ENCODE peak calls at places on chromosomes 12 and 14, in six cellular contexts. I is CD8-positive, alpha-beta T cell; A is heart right ventricle; M is astrocyte of the cerebellum; F is body of pancreas; S is HCT116. Q is an unnamed sample.

GRCh38 chr12:49060237-49061156 is at the start of gene KMT2D:
- DNase-seq in I (peak; percentile 72), A (peak; percentile 93), M (peak; percentile 90), F (peak; percentile 92), S (peak; percentile 91), Q (peak; percentile 65)

GRCh38 chr12:117774986-117775775 is 193.6 kb downstream of the KSR2 start:
- DNase-seq in I (no peak), A (no peak), M (peak; percentile 15), F (no peak), S (no peak), Q (no peak)

GRCh38 chr14:75459099-75459741 is 31.4 kb downstream of the JDP2 start:
- DNase-seq in I (no peak), A (peak; percentile 60), M (no peak), F (peak; percentile 95), S (no peak), Q (no peak)

GRCh38 chr12:123891516-123892179 is 81.0 kb downstream of the CCDC92 start:
- DNase-seq in I (no peak), A (no peak), M (no peak), F (no peak), S (no peak), Q (no peak)

GRCh38 chr14:31419179-31420012 is 954 bp downstream of the HEATR5A start:
- DNase-seq in I (no peak), A (no peak), M (peak; percentile 19), F (no peak), S (no peak), Q (no peak)

GRCh38 chr12:6956332-6956727 is 5.2 kb downstream of the PTPN6 start:
- DNase-seq in I (no peak), A (no peak), M (no peak), F (no peak), S (no peak), Q (no peak)

GRCh38 chr14:51157012-51157411 is 62.1 kb upstream of the TRIM9 start:
- DNase-seq in I (no peak), A (no peak), M (no peak), F (no peak), S (peak; percentile 16), Q (no peak)

GRCh38 chr14:61841145-61841544 is 78.9 kb downstream of the SNAPC1 start:
- DNase-seq in I (no peak), A (no peak), M (no peak), F (no peak), S (no peak), Q (no peak)

GRCh38 chr12:120879102-120879501 is 25.1 kb downstream of the SPPL3 start:
- DNase-seq in I (no peak), A (no peak), M (no peak), F (no peak), S (no peak), Q (no peak)

GRCh38 chr12:116835484-116835883 is 45.8 kb downstream of the HRK start:
- DNase-seq in I (no peak), A (no peak), M (no peak), F (no peak), S (no peak), Q (no peak)

GRCh38 chr12:23781118-23781517 is 168.4 kb downstream of the SOX5 start:
- DNase-seq in I (no peak), A (no peak), M (no peak), F (no peak), S (no peak), Q (no peak)

GRCh38 chr12:92261071-92261470 is 115.4 kb upstream of the BTG1 start:
- DNase-seq in I (no peak), A (no peak), M (no peak), F (no peak), S (no peak), Q (no peak)

GRCh38 chr14:29442720-29443119 is 484.9 kb downstream of the PRKD1 start:
- DNase-seq in I (no peak), A (no peak), M (peak; percentile 13), F (no peak), S (no peak), Q (peak; percentile 37)

GRCh38 chr12:108523365-108523764 is 8.3 kb downstream of the FICD start:
- DNase-seq in I (no peak), A (no peak), M (no peak), F (no peak), S (no peak), Q (no peak)

DNA sequence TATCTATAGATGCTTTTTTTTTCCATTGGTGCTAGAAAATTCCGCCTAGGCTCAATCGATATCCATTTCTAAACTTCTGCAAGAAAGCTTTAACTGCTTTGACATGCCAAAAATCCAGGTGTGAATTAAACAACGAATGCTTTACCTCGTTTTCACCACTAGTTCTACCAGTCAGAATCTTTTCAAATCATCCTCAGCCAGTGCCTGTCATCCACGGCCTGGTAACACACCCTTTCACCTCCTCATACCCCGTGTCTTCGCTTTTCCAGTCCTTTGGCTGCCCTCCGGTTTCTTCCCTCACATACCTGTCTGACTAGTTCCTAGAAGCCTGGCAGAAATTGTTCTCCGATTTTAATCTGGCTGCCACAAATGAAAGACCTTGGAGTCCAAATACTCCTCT is 1.4 kb upstream of the PHC1 start:
- DNase-seq in I (no peak), A (no peak), M (no peak), F (peak; percentile 19), S (no peak), Q (no peak)
- TF ChIP-seq CTCF in I (peak; percentile 45), A (no peak), M (peak; percentile 7), F (peak; percentile 23), S (peak; percentile 23), Q (peak; percentile 34)

DNA sequence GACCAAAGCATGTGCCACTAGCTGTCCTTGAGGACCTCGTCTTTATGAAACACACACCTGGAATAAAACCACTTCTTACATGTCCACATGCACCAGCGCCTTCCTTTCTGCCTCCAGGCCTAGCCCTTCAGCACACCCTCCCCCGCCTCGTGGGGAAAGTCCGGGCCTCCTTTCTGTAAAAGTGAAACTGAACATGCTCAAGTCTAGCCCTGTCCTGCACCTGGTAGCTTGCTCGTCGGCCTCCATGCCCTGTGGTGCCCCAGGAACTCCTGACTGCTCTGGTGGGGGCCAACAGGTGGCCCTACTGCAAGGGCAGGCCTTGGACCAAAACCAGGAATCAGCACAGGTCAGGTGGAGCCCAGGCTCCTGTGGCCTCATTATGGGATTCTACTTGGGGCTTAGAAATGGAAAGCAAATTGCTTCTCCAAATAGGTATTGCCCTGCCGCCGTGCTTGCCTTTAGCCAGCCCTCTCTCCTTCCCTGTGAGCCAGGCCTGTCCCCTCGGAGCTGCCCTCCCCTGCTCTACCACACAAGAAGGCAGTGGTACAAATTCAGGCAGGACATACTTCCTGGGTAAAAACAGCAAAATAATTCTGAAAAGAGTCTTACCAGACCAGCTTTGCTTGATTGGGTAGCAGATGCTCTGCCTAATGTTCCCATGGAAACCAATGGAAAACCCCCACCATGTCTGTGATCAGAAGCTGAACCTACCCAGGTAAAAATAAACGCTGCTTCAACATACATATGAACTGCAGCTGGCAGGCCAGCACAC is 43.5 kb downstream of the ERH start:
- DNase-seq in I (peak; percentile 7), A (no peak), M (no peak), F (no peak), S (no peak), Q (no peak)
- H3K4me3 ChIP-seq in I (no peak overlapping the region), A (no peak overlapping the region), M (no peak overlapping the region), F (no peak overlapping the region), S (no peak overlapping the region), Q (no peak overlapping the region)

GRCh38 chr12:74412607-74413230 is 124.9 kb upstream of the ATXN7L3B start:
- DNase-seq in I (no peak), A (no peak), M (peak; percentile 1), F (no peak), S (peak; percentile 28), Q (no peak)
- TF ChIP-seq CTCF in I (peak; percentile 27), A (peak; percentile 43), M (no peak), F (peak; percentile 36), S (no peak), Q (peak; percentile 36)

GRCh38 chr12:64625243-64626077 is 15.2 kb downstream of the RASSF3 start:
- DNase-seq in I (no peak), A (peak; percentile 81), M (peak; percentile 69), F (peak; percentile 69), S (peak; percentile 60), Q (peak; percentile 94)
- H3K4me3 ChIP-seq in I (peak overlapping the region; percentile 19), A (peak overlapping the region; percentile 37), M (peak overlapping the region; percentile 24), F (no peak overlapping the region), S (peak overlapping the region; percentile 49), Q (peak overlapping the region; percentile 48)

Q was measured in epithelial cell of proximal tubule.